ENCODE peak calls at places on chromosomes 16 and 17, in six cellular contexts. X is transverse colon, K is tibial nerve, Q is ovary, J is stomach, M is A549. R is an unnamed sample.

GRCh38 chr17:4739122-4740024 is at the start of the genes CXCL16 and ZMYND15:
- DNase-seq in X (peak; percentile 83), K (no peak), Q (peak; percentile 72), J (peak; percentile 82), M (peak; percentile 85), R (peak; percentile 77)

GRCh38 chr16:4890026-4890425 is 42.7 kb downstream of the UBN1 start:
- DNase-seq in X (no peak), K (no peak), Q (no peak), J (no peak), M (no peak), R (no peak)

GRCh38 chr17:82929676-82930042 is 89.8 kb upstream of the ZNF750 start:
- DNase-seq in X (peak; percentile 4), K (no peak), Q (peak; percentile 19), J (no peak), M (no peak), R (peak; percentile 48)

GRCh38 chr17:83121921-83122820 is 42.8 kb downstream of the METRNL start:
- DNase-seq in X (no peak), K (no peak), Q (no peak), J (no peak), M (no peak), R (no peak)

GRCh38 chr16:77273815-77274214 is 74.6 kb downstream of the SYCE1L start:
- DNase-seq in X (no peak), K (no peak), Q (no peak), J (no peak), M (no peak), R (no peak)

GRCh38 chr17:57350266-57350665 is 93.9 kb downstream of the MSI2 start:
- DNase-seq in X (no peak), K (peak; percentile 69), Q (no peak), J (no peak), M (no peak), R (no peak)

GRCh38 chr17:48441862-48442261 is 11.8 kb upstream of the SKAP1 start:
- DNase-seq in X (no peak), K (no peak), Q (no peak), J (no peak), M (no peak), R (no peak)

GRCh38 chr17:78653382-78653781 is 76.2 kb upstream of the DNAH17 start:
- DNase-seq in X (no peak), K (no peak), Q (no peak), J (no peak), M (no peak), R (peak; percentile 17)

GRCh38 chr17:79036609-79037008 is 12.6 kb downstream of the C1QTNF1 start:
- DNase-seq in X (no peak), K (no peak), Q (no peak), J (no peak), M (peak; percentile 87), R (peak; percentile 65)

GRCh38 chr17:57999496-58000017 is 7.5 kb downstream of the SRSF1 start:
- DNase-seq in X (no peak), K (peak; percentile 27), Q (no peak), J (no peak), M (peak; percentile 53), R (no peak)

GRCh38 chr17:17710728-17711541 is 29.7 kb downstream of the RAI1 start:
- DNase-seq in X (peak; percentile 84), K (no peak), Q (peak; percentile 71), J (peak; percentile 94), M (peak; percentile 99), R (peak; percentile 83)

GRCh38 chr17:82871776-82872561 is 32.1 kb upstream of the ZNF750 start:
- DNase-seq in X (no peak), K (no peak), Q (no peak), J (no peak), M (no peak), R (no peak)

GRCh38 chr16:7408700-7409340 is 76.2 kb downstream of the RBFOX1 start:
- DNase-seq in X (no peak), K (no peak), Q (no peak), J (no peak), M (no peak), R (no peak)

GRCh38 chr17:19573075-19573474 is 39.4 kb downstream of the SLC47A1 start:
- DNase-seq in X (no peak), K (no peak), Q (no peak), J (no peak), M (no peak), R (no peak)

GRCh38 chr16:81514041-81514559 is 69.5 kb downstream of the CMIP start:
- DNase-seq in X (no peak), K (no peak), Q (no peak), J (no peak), M (no peak), R (no peak)

GRCh38 chr17:80892900-80893603 is 98.6 kb upstream of the CHMP6 start:
- DNase-seq in X (no peak), K (no peak), Q (no peak), J (no peak), M (peak; percentile 60), R (no peak)

DNA sequence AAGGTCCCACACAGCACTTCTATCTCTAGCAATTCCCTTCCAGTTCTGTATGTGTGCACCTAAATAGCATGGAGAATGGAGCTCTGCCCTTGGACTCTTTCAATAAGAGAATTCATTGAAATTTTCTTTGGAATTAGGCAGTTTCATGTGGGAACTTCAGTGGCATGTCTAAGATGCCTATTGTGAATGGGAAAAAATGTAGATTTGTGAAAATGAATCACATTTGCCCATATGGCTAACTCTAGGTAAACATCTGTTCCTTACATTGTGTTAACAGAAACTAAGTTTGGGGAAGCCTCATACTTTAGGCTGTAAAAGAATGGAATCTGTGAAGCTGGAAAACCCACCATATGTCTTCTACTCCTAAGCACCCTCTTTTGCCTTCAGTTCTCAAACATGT is 206.5 kb downstream of the KIF2B start:
- DNase-seq in X (no peak), K (no peak), Q (no peak), J (no peak), M (no peak), R (no peak)
- TF ChIP-seq EP300 in X (no peak), K (no peak), Q (no peak), J (no peak), M (no peak), R (no peak)

DNA sequence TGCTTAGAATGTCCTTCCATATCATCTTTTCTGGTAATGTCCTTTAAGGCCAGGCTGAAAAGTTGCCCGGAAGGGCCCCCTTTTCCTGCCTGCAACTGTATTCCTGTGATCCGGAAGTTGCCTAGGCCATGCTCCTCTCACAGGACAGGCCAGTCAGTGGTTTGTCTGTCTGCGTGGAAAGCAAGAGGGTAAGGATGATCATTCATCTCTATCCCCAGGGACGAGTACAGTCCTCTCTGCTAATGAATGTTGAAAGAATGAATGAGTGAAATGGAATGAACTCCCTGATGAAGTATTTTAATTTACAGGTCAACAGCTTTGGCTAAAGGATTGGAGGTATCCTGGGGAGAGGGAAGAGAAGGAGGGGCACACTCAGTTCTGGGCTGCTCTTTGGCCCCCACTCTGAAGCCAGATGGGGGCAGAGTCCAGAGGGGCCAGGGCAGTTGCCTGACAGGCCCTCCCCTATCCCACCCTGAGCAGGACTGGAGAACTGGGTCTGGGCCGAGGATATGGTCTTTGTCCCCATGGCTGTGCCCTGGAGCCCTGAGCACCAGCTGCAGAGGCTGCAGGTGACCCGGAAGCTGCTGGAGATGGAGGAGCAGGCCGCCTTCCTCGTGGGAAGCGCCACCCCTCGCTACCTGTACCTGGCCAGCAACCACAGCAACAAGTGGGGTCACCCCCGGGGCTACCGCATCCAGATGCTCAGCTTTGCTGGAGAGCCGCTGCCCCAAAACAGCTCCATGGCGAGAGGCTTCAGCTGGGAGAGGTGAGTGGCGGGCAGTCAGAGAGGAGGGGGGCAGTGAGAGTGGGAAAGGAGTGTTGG is 3.2 kb downstream of the AOC3 start:
- DNase-seq in X (no peak), K (no peak), Q (no peak), J (no peak), M (no peak), R (peak; percentile 53)
- TF ChIP-seq EP300 in X (no peak), K (no peak), Q (no peak), J (no peak), M (no peak), R (no peak)

GRCh38 chr16:17125671-17126070 is 345.1 kb downstream of the XYLT1 start:
- DNase-seq in X (no peak), K (no peak), Q (no peak), J (no peak), M (no peak), R (no peak)
- TF ChIP-seq EP300 in X (no peak), K (no peak), Q (no peak), J (no peak), M (no peak), R (no peak)

DNA sequence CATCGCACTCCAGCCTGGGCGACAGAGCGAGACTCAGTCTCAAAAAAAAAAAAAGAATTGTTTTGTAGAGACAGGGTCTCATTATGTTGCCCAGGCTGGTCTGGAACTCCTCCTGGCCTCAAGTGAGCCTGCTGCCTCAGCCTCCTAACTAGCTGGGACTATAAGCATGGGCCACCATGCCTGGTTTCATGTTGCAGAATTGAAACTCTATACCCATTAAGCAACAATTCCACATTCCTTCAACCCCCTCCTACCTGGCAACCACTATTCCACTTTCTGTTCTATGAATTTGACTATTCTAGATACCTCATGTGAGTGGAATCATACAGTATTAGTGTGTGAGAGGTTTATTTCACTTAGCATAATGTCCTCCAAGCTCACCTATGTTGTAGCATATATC is 24.5 kb downstream of the RNF135 start:
- DNase-seq in X (no peak), K (no peak), Q (no peak), J (no peak), M (no peak), R (no peak)
- TF ChIP-seq EP300 in X (no peak), K (no peak), Q (no peak), J (no peak), M (no peak), R (no peak)

DNA sequence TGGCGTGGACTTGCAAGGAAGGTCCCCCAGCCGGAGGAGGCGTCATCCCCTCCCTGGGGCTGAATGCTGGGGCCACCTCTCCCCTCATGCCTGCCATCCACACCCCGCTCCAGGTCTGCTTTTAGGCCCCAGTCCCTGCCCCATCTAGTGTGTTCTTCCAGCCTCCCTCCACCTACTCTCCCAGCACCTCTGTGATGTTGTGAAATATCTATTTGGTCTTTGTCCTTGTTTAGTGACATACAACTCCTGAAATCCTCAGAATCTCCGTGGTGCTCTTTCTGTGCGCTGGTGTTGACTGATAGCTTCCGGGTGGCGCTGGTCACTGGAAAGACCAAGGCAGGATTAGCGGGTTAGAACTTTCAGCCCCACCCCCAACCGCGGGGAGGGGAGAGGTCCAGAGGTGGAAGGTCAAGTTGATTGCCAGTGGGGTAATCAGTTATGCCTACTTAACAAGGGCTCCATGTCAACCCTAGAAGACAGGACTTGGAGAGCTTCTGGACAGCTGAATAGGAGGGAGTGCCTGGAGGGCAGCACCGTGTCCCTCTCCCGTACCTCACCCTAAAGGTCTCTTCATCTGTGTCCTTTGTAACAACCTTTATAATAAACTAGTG is 10.1 kb downstream of the TBC1D24 start:
- DNase-seq in X (no peak), K (no peak), Q (no peak), J (no peak), M (no peak), R (no peak)
- TF ChIP-seq EP300 in X (no peak), K (no peak), Q (no peak), J (no peak), M (no peak), R (no peak)